ENCODE peak calls at places on chromosomes 5 and 9, in six cellular contexts. One of them, this sample, is unnamed.

GRCh38 chr9:114811301-114811700 is 5.5 kb upstream of the TNFSF15 start:
- DNase-seq in glutamatergic neuron: no peak
- DNase-seq in RWPE1: no peak
- DNase-seq in endothelial cell: no peak
- DNase-seq in fibroblast of pulmonary artery: peak; percentile 79
- DNase-seq in Panc1: no peak
- DNase-seq in this sample: no peak

GRCh38 chr5:151770383-151771258 is 1.1 kb upstream of the G3BP1 start:
- DNase-seq in glutamatergic neuron: peak; percentile 77
- DNase-seq in RWPE1: peak; percentile 60
- DNase-seq in endothelial cell: peak; percentile 61
- DNase-seq in fibroblast of pulmonary artery: peak; percentile 84
- DNase-seq in Panc1: no peak
- DNase-seq in this sample: peak; percentile 61

GRCh38 chr5:73280821-73281746 is 108.1 kb downstream of the TMEM174 start:
- DNase-seq in glutamatergic neuron: no peak
- DNase-seq in RWPE1: peak; percentile 90
- DNase-seq in endothelial cell: no peak
- DNase-seq in fibroblast of pulmonary artery: peak; percentile 74
- DNase-seq in Panc1: peak; percentile 8
- DNase-seq in this sample: peak; percentile 79

GRCh38 chr9:104766025-104766424 is 2.1 kb downstream of the NIPSNAP3B start:
- DNase-seq in glutamatergic neuron: no peak
- DNase-seq in RWPE1: no peak
- DNase-seq in endothelial cell: no peak
- DNase-seq in fibroblast of pulmonary artery: no peak
- DNase-seq in Panc1: no peak
- DNase-seq in this sample: no peak

GRCh38 chr5:55509097-55509496 is 25.7 kb downstream of the PLPP1 start:
- DNase-seq in glutamatergic neuron: no peak
- DNase-seq in RWPE1: no peak
- DNase-seq in endothelial cell: no peak
- DNase-seq in fibroblast of pulmonary artery: no peak
- DNase-seq in Panc1: no peak
- DNase-seq in this sample: no peak

GRCh38 chr5:135476615-135477493 is 24.7 kb upstream of the TIFAB start:
- DNase-seq in glutamatergic neuron: peak; percentile 51
- DNase-seq in RWPE1: no peak
- DNase-seq in endothelial cell: no peak
- DNase-seq in fibroblast of pulmonary artery: no peak
- DNase-seq in Panc1: no peak
- DNase-seq in this sample: no peak

GRCh38 chr5:80967500-80968181 is 7.5 kb downstream of the RASGRF2 start:
- DNase-seq in glutamatergic neuron: no peak
- DNase-seq in RWPE1: peak; percentile 81
- DNase-seq in endothelial cell: no peak
- DNase-seq in fibroblast of pulmonary artery: peak; percentile 91
- DNase-seq in Panc1: peak; percentile 93
- DNase-seq in this sample: peak; percentile 29

GRCh38 chr9:93207326-93207814 is 23.4 kb downstream of the WNK2 start:
- DNase-seq in glutamatergic neuron: no peak
- DNase-seq in RWPE1: no peak
- DNase-seq in endothelial cell: no peak
- DNase-seq in fibroblast of pulmonary artery: peak; percentile 44
- DNase-seq in Panc1: no peak
- DNase-seq in this sample: no peak

GRCh38 chr5:132417010-132417439 is 47.5 kb downstream of the SLC22A5 start:
- DNase-seq in glutamatergic neuron: no peak
- DNase-seq in RWPE1: no peak
- DNase-seq in endothelial cell: no peak
- DNase-seq in fibroblast of pulmonary artery: no peak
- DNase-seq in Panc1: no peak
- DNase-seq in this sample: peak; percentile 82

GRCh38 chr5:103522586-103522985 is 40.0 kb downstream of the NUDT12 start:
- DNase-seq in glutamatergic neuron: no peak
- DNase-seq in RWPE1: no peak
- DNase-seq in endothelial cell: no peak
- DNase-seq in fibroblast of pulmonary artery: peak; percentile 80
- DNase-seq in Panc1: no peak
- DNase-seq in this sample: no peak

GRCh38 chr5:181100121-181101015 is 30.6 kb downstream of the OR2V1 start:
- DNase-seq in glutamatergic neuron: peak; percentile 63
- DNase-seq in RWPE1: no peak
- DNase-seq in endothelial cell: no peak
- DNase-seq in fibroblast of pulmonary artery: no peak
- DNase-seq in Panc1: no peak
- DNase-seq in this sample: no peak

GRCh38 chr5:34598177-34598794 is 57.8 kb upstream of the RAI14 start:
- DNase-seq in glutamatergic neuron: no peak
- DNase-seq in RWPE1: peak; percentile 92
- DNase-seq in endothelial cell: no peak
- DNase-seq in fibroblast of pulmonary artery: peak; percentile 88
- DNase-seq in Panc1: peak; percentile 83
- DNase-seq in this sample: peak; percentile 98

GRCh38 chr9:113913426-113914195 is 37.5 kb downstream of the ZNF618 start:
- DNase-seq in glutamatergic neuron: no peak
- DNase-seq in RWPE1: no peak
- DNase-seq in endothelial cell: no peak
- DNase-seq in fibroblast of pulmonary artery: peak; percentile 29
- DNase-seq in Panc1: no peak
- DNase-seq in this sample: no peak

GRCh38 chr5:29654990-29655389 is 1538.5 kb upstream of the CDH6 start:
- DNase-seq in glutamatergic neuron: no peak
- DNase-seq in RWPE1: no peak
- DNase-seq in endothelial cell: no peak
- DNase-seq in fibroblast of pulmonary artery: no peak
- DNase-seq in Panc1: no peak
- DNase-seq in this sample: no peak

GRCh38 chr9:4891674-4892073 is 93.4 kb upstream of the JAK2 start:
- DNase-seq in glutamatergic neuron: no peak
- DNase-seq in RWPE1: no peak
- DNase-seq in endothelial cell: no peak
- DNase-seq in fibroblast of pulmonary artery: no peak
- DNase-seq in Panc1: no peak
- DNase-seq in this sample: no peak

GRCh38 chr9:115604831-115605483 is 487.0 kb upstream of the TNC start:
- DNase-seq in glutamatergic neuron: no peak
- DNase-seq in RWPE1: peak; percentile 70
- DNase-seq in endothelial cell: no peak
- DNase-seq in fibroblast of pulmonary artery: peak; percentile 85
- DNase-seq in Panc1: no peak
- DNase-seq in this sample: no peak

GRCh38 chr5:89582768-89583339 is 699.9 kb upstream of the MEF2C start:
- DNase-seq in glutamatergic neuron: no peak
- DNase-seq in RWPE1: peak; percentile 19
- DNase-seq in endothelial cell: no peak
- DNase-seq in fibroblast of pulmonary artery: peak; percentile 3
- DNase-seq in Panc1: no peak
- DNase-seq in this sample: no peak

GRCh38 chr5:151745071-151745705 is 13.2 kb downstream of the ATOX1 start:
- DNase-seq in glutamatergic neuron: no peak
- DNase-seq in RWPE1: peak; percentile 97
- DNase-seq in endothelial cell: no peak
- DNase-seq in fibroblast of pulmonary artery: peak; percentile 84
- DNase-seq in Panc1: no peak
- DNase-seq in this sample: peak; percentile 82

GRCh38 chr5:79990205-79990597 is 861 bp downstream of the MTX3 start:
- DNase-seq in glutamatergic neuron: no peak
- DNase-seq in RWPE1: no peak
- DNase-seq in endothelial cell: no peak
- DNase-seq in fibroblast of pulmonary artery: no peak
- DNase-seq in Panc1: no peak
- DNase-seq in this sample: no peak

GRCh38 chr9:35736201-35736633 is 3.8 kb downstream of the CREB3 start:
- DNase-seq in glutamatergic neuron: peak; percentile 79
- DNase-seq in RWPE1: peak; percentile 72
- DNase-seq in endothelial cell: peak; percentile 75
- DNase-seq in fibroblast of pulmonary artery: peak; percentile 88
- DNase-seq in Panc1: no peak
- DNase-seq in this sample: peak; percentile 61

GRCh38 chr9:91577540-91577939 is 153.9 kb upstream of the NFIL3 start:
- DNase-seq in glutamatergic neuron: no peak
- DNase-seq in RWPE1: no peak
- DNase-seq in endothelial cell: no peak
- DNase-seq in fibroblast of pulmonary artery: no peak
- DNase-seq in Panc1: no peak
- DNase-seq in this sample: no peak

DNA sequence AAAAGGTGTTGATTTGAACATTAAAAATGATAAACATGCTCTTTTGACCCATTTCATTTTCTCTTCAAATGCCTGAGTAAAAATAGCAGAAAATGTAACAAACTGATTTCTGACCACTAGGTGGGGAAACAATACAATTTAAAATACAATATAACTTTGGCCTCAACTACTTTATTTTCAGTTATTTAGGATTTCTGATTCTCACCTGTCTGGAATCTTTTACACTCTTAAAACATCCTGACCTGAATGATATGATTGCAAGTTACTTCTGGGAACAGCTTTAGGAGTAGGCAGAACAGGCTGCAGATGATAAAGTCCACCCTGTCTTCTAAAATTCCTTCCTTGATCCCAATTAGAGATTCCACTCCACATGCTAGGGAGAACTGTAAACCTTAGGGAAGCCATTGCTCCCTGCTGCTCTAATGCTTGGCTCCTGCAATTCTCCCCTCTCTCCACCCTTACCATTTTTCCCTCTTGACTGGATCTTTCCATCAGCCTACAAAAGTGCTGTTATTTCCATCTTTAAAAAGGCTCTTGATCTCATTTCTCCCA is 70.3 kb downstream of the FYB1 start:
- DNase-seq in glutamatergic neuron: no peak
- DNase-seq in RWPE1: peak; percentile 23
- DNase-seq in endothelial cell: no peak
- DNase-seq in fibroblast of pulmonary artery: peak; percentile 42
- DNase-seq in Panc1: no peak
- DNase-seq in this sample: no peak
- TF ChIP-seq CTCF in glutamatergic neuron: peak; percentile 56
- TF ChIP-seq CTCF in RWPE1: peak; percentile 51
- TF ChIP-seq CTCF in endothelial cell: peak; percentile 50
- TF ChIP-seq CTCF in fibroblast of pulmonary artery: peak; percentile 36
- TF ChIP-seq CTCF in Panc1: peak; percentile 37
- TF ChIP-seq CTCF in this sample: peak; percentile 76

DNA sequence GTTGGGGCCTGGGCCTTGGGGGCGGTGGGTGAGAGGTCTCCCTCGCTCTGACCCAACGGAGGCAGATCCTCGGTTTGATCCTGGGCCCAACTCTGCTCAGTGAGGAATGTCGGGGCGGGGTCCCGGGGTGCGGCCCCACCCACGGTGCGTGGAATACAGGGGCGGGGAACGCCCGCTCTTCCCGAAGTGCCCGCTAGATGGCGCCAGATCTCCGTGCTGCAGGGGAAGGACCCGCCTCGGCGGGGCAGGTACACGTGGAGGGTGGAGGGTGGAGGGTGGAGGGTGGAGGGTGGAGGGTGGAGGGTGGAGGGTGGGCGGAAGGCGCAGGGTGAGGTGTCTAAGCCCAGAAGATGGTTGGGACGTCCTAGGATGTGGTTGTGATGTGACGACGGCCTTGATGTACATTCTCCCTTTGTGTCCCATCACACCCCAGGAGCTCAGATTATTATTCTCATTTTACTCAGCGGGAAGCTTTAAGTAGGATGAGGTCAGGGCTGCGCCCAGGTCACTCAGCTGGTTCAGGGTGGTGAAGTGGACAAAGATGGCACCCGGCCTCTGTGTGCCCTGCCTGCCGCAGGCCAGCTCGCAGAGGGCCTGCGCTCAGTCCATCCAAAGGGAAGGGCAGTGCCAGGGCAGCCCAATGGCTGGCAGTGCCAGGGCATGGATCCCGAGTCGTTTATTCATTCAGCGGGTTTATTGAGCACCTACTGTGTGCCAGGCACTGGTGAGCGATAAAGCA is 9.4 kb upstream of the RPS14 start:
- DNase-seq in glutamatergic neuron: peak; percentile 88
- DNase-seq in RWPE1: peak; percentile 93
- DNase-seq in endothelial cell: peak; percentile 80
- DNase-seq in fibroblast of pulmonary artery: peak; percentile 55
- DNase-seq in Panc1: no peak
- DNase-seq in this sample: peak; percentile 90
- TF ChIP-seq CTCF in glutamatergic neuron: peak; percentile 85
- TF ChIP-seq CTCF in RWPE1: peak; percentile 85
- TF ChIP-seq CTCF in endothelial cell: peak; percentile 81
- TF ChIP-seq CTCF in fibroblast of pulmonary artery: peak; percentile 60
- TF ChIP-seq CTCF in Panc1: no peak
- TF ChIP-seq CTCF in this sample: peak; percentile 80

GRCh38 chr9:16068476-16068875 is 515.6 kb downstream of the CCDC171 start:
- DNase-seq in glutamatergic neuron: no peak
- DNase-seq in RWPE1: no peak
- DNase-seq in endothelial cell: no peak
- DNase-seq in fibroblast of pulmonary artery: peak; percentile 58
- DNase-seq in Panc1: no peak
- DNase-seq in this sample: no peak
- TF ChIP-seq CTCF in glutamatergic neuron: no peak
- TF ChIP-seq CTCF in RWPE1: no peak
- TF ChIP-seq CTCF in endothelial cell: no peak
- TF ChIP-seq CTCF in fibroblast of pulmonary artery: no peak
- TF ChIP-seq CTCF in Panc1: no peak
- TF ChIP-seq CTCF in this sample: no peak

GRCh38 chr5:112737472-112738179 is at the start of gene APC:
- DNase-seq in glutamatergic neuron: peak; percentile 96
- DNase-seq in RWPE1: peak; percentile 96
- DNase-seq in endothelial cell: peak; percentile 92
- DNase-seq in fibroblast of pulmonary artery: peak; percentile 89
- DNase-seq in Panc1: no peak
- DNase-seq in this sample: peak; percentile 71
- TF ChIP-seq CTCF in glutamatergic neuron: peak; percentile 39
- TF ChIP-seq CTCF in RWPE1: no peak
- TF ChIP-seq CTCF in endothelial cell: no peak
- TF ChIP-seq CTCF in fibroblast of pulmonary artery: no peak
- TF ChIP-seq CTCF in Panc1: no peak
- TF ChIP-seq CTCF in this sample: no peak

GRCh38 chr5:175738595-175739133 is 80.8 kb downstream of the HRH2 start:
- DNase-seq in glutamatergic neuron: no peak
- DNase-seq in RWPE1: peak; percentile 81
- DNase-seq in endothelial cell: no peak
- DNase-seq in fibroblast of pulmonary artery: no peak
- DNase-seq in Panc1: no peak
- DNase-seq in this sample: no peak
- TF ChIP-seq CTCF in glutamatergic neuron: no peak
- TF ChIP-seq CTCF in RWPE1: no peak
- TF ChIP-seq CTCF in endothelial cell: no peak
- TF ChIP-seq CTCF in fibroblast of pulmonary artery: no peak
- TF ChIP-seq CTCF in Panc1: no peak
- TF ChIP-seq CTCF in this sample: no peak

GRCh38 chr9:79469164-79469563 is 102.6 kb upstream of the TLE4 start:
- DNase-seq in glutamatergic neuron: no peak
- DNase-seq in RWPE1: no peak
- DNase-seq in endothelial cell: no peak
- DNase-seq in fibroblast of pulmonary artery: no peak
- DNase-seq in Panc1: no peak
- DNase-seq in this sample: no peak

GRCh38 chr9:79477241-79477830 is 94.4 kb upstream of the TLE4 start:
- DNase-seq in glutamatergic neuron: no peak
- DNase-seq in RWPE1: no peak
- DNase-seq in endothelial cell: no peak
- DNase-seq in fibroblast of pulmonary artery: no peak
- DNase-seq in Panc1: no peak
- DNase-seq in this sample: no peak

GRCh38 chr9:79470957-79471356 is 100.8 kb upstream of the TLE4 start:
- DNase-seq in glutamatergic neuron: no peak
- DNase-seq in RWPE1: no peak
- DNase-seq in endothelial cell: no peak
- DNase-seq in fibroblast of pulmonary artery: no peak
- DNase-seq in Panc1: no peak
- DNase-seq in this sample: no peak

GRCh38 chr9:79473704-79474103 is 98.1 kb upstream of the TLE4 start:
- DNase-seq in glutamatergic neuron: no peak
- DNase-seq in RWPE1: no peak
- DNase-seq in endothelial cell: no peak
- DNase-seq in fibroblast of pulmonary artery: no peak
- DNase-seq in Panc1: no peak
- DNase-seq in this sample: no peak

GRCh38 chr9:79471577-79472543 is 99.9 kb upstream of the TLE4 start:
- DNase-seq in glutamatergic neuron: no peak
- DNase-seq in RWPE1: peak; percentile 26
- DNase-seq in endothelial cell: no peak
- DNase-seq in fibroblast of pulmonary artery: peak; percentile 37
- DNase-seq in Panc1: no peak
- DNase-seq in this sample: no peak
- TF ChIP-seq CTCF in glutamatergic neuron: no peak
- TF ChIP-seq CTCF in RWPE1: peak; percentile 26
- TF ChIP-seq CTCF in endothelial cell: no peak
- TF ChIP-seq CTCF in fibroblast of pulmonary artery: peak; percentile 17
- TF ChIP-seq CTCF in Panc1: peak; percentile 11
- TF ChIP-seq CTCF in this sample: no peak

This sample was measured in PC-9.